ENCODE peak calls at places on chromosomes 16 and 17, in eight cellular contexts. A, S, I, Y, P, U, J and T are unnamed samples. For H3K9me3, the result is how much of the 10 kb centered on the place peaks cover.

GRCh38 chr17:81960130-81960958 is 643 bp downstream of the NOTUM start:
- DNase-seq in U (peak), A (no peak), I (peak), Y (no peak), S (no peak), J (no peak), P (no peak), T (peak)

GRCh38 chr16:49663081-49664057 is 192.5 kb downstream of the ZNF423 start:
- DNase-seq in I (no peak), P (no peak), Y (no peak), A (no peak), J (peak), S (peak), U (no peak), T (no peak)

GRCh38 chr16:14399397-14400284 is 230.4 kb downstream of the PARN start:
- DNase-seq in P (no peak), J (peak), I (no peak), S (no peak), Y (no peak), A (peak), U (no peak), T (no peak)

GRCh38 chr17:74442670-74443515 is 11.0 kb downstream of the GPRC5C start:
- DNase-seq in J (peak), S (peak), I (peak), A (peak), P (peak), Y (no peak), U (no peak), T (no peak)

GRCh38 chr17:51161541-51161940 is 4.7 kb upstream of the NME2 start:
- DNase-seq in I (no peak), U (no peak), J (no peak), Y (no peak), A (no peak), P (no peak), S (no peak), T (no peak)

GRCh38 chr16:31868164-31868563 is 5.4 kb upstream of the ZNF267 start:
- DNase-seq in Y (no peak), I (no peak), S (no peak), A (no peak), P (no peak), J (no peak), U (no peak), T (no peak)

GRCh38 chr16:10485698-10486382 is 94.6 kb downstream of the EMP2 start:
- DNase-seq in J (no peak), U (no peak), P (no peak), Y (no peak), I (no peak), S (no peak), A (no peak), T (no peak)

GRCh38 chr17:66571745-66572144 is 263.2 kb upstream of the CACNG5 start:
- DNase-seq in P (no peak), S (no peak), U (no peak), Y (no peak), A (no peak), I (no peak), J (no peak), T (no peak)

GRCh38 chr17:80364091-80364691 is 50.8 kb upstream of the ENDOV start:
- DNase-seq in S (no peak), U (no peak), I (peak), Y (no peak), J (no peak), A (peak), P (no peak), T (peak)

GRCh38 chr16:14335297-14335696 is 264.2 kb downstream of the MRTFB start:
- DNase-seq in A (no peak), U (peak), Y (no peak), I (no peak), S (no peak), J (no peak), P (no peak), T (no peak)

GRCh38 chr16:68406458-68407041 is 41.8 kb downstream of the SMPD3 start:
- DNase-seq in U (no peak), A (no peak), Y (no peak), S (no peak), P (no peak), I (no peak), J (no peak), T (no peak)

GRCh38 chr17:64500923-64501765 is 4.3 kb upstream of the POLG2 start:
- DNase-seq in I (no peak), Y (no peak), P (no peak), J (no peak), A (no peak), S (no peak), U (no peak), T (no peak)

GRCh38 chr16:75304521-75305363 is 53.3 kb upstream of the BCAR1 start:
- DNase-seq in P (peak), S (peak), A (peak), J (no peak), Y (no peak), U (peak), I (peak), T (no peak)

GRCh38 chr17:4485676-4486646 is 12.7 kb upstream of the SPNS2 start:
- DNase-seq in S (no peak), P (no peak), I (no peak), A (peak), U (no peak), Y (peak), J (no peak), T (no peak)

GRCh38 chr17:40303009-40303657 is 5.8 kb upstream of the RARA start:
- DNase-seq in I (no peak), P (peak), A (no peak), J (peak), Y (peak), S (peak), U (peak), T (peak)

GRCh38 chr17:51472670-51473069 is 212.3 kb downstream of the UTP18 start:
- DNase-seq in J (no peak), I (no peak), S (no peak), A (no peak), P (no peak), Y (no peak), U (no peak), T (no peak)

GRCh38 chr16:29192329-29193247 is 207.7 kb downstream of the LAT start:
- DNase-seq in P (no peak), Y (no peak), I (peak), U (peak), A (peak), S (peak), J (no peak), T (peak)

GRCh38 chr17:69335018-69335417 is 8.1 kb upstream of the ABCA5 start:
- DNase-seq in A (no peak), P (no peak), J (no peak), I (no peak), Y (no peak), S (no peak), U (peak), T (no peak)

GRCh38 chr16:84303023-84303422 is 8.3 kb downstream of the WFDC1 start:
- DNase-seq in U (no peak), A (no peak), I (no peak), Y (no peak), S (peak), J (no peak), P (no peak), T (no peak)

GRCh38 chr17:35898283-35899070 is 18.3 kb upstream of the CCL5 start:
- DNase-seq in U (no peak), J (no peak), P (peak), S (no peak), I (no peak), A (no peak), Y (peak), T (no peak)

GRCh38 chr17:82242977-82243647 is 14.3 kb downstream of the SLC16A3 start:
- DNase-seq in A (peak), P (peak), U (no peak), S (peak), Y (no peak), J (peak), I (peak), T (no peak)

GRCh38 chr17:59668816-59669215 is 38.4 kb downstream of the PTRH2 start:
- DNase-seq in P (no peak), S (no peak), A (no peak), Y (no peak), U (no peak), J (no peak), I (no peak), T (no peak)

GRCh38 chr17:68794636-68795503 is 160.3 kb downstream of the ABCA8 start:
- DNase-seq in J (peak), A (no peak), P (no peak), Y (no peak), U (no peak), S (no peak), I (no peak), T (no peak)

GRCh38 chr16:84810518-84811273 is 9.1 kb upstream of the CRISPLD2 start:
- DNase-seq in I (no peak), U (no peak), P (no peak), Y (no peak), J (peak), A (no peak), S (peak), T (no peak)

GRCh38 chr17:44920565-44920940 is 5.3 kb upstream of the GFAP start:
- DNase-seq in P (no peak), A (peak), I (no peak), U (no peak), S (no peak), Y (no peak), J (no peak), T (no peak)

GRCh38 chr17:1967092-1967662 is 58.0 kb downstream of the RTN4RL1 start:
- DNase-seq in S (no peak), I (no peak), A (no peak), Y (peak), J (no peak), U (no peak), P (peak), T (peak)

GRCh38 chr17:14784997-14785696 is 480.0 kb downstream of the PMP22 start:
- DNase-seq in J (no peak), I (no peak), U (no peak), Y (peak), P (no peak), A (no peak), S (no peak), T (peak)

GRCh38 chr17:81010935-81011334 is 19.3 kb downstream of the CHMP6 start:
- DNase-seq in A (no peak), S (no peak), U (no peak), Y (no peak), P (no peak), I (no peak), J (no peak), T (no peak)

GRCh38 chr17:6446516-6447100 is 2.4 kb downstream of the PIMREG start:
- DNase-seq in A (no peak), J (no peak), I (no peak), Y (no peak), U (no peak), S (no peak), P (no peak), T (no peak)

GRCh38 chr16:58638148-58639036 is 8.8 kb upstream of the CNOT1 start:
- DNase-seq in S (peak), U (peak), A (peak), I (no peak), Y (no peak), J (peak), P (peak), T (peak)

GRCh38 chr16:47018223-47018891 is 44.9 kb upstream of the DNAJA2 start:
- DNase-seq in Y (peak), J (no peak), A (no peak), U (peak), I (no peak), P (peak), S (no peak), T (peak)

GRCh38 chr17:13770702-13771101 is 169.0 kb upstream of the HS3ST3A1 start:
- DNase-seq in P (no peak), I (no peak), Y (no peak), J (no peak), S (no peak), A (no peak), U (no peak), T (no peak)

GRCh38 chr16:49775581-49775980 is 80.3 kb downstream of the ZNF423 start:
- DNase-seq in S (no peak), A (no peak), J (no peak), P (no peak), Y (no peak), U (no peak), I (no peak), T (no peak)

GRCh38 chr17:67322039-67322787 is 44.2 kb downstream of the PSMD12 start:
- DNase-seq in A (no peak), J (no peak), P (no peak), U (no peak), Y (no peak), S (no peak), I (no peak), T (peak)

GRCh38 chr17:19412510-19412909 is 1.5 kb downstream of the RNF112 start:
- DNase-seq in J (no peak), Y (no peak), P (no peak), I (no peak), A (no peak), S (no peak), U (no peak), T (no peak)

DNA sequence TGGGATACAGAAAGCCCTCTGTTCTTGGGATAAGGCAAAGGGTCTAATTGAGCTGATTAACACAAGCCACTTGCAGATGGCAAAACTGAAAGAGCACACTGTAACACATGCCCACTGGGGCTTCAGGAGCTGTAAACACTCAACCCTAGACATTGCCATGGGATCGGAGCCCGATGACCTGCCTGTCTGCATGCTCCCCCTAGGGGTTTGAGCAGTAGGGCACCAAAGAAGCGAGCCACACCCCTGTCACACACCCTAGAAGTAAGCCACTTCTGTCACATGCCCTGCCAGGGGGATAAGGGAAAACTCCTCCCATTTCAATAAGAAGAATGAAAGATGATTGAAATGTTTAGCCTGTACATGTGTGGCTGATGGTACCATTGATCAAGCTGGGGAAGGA is 81.3 kb upstream of the IRX6 start:
- DNase-seq in A (no peak), I (no peak), U (no peak), Y (no peak), J (no peak), P (no peak), S (no peak), T (peak)
- TF ChIP-seq CTCF in A (no peak), I (no peak), U (no peak), Y (no peak), J (no peak), P (no peak), S (no peak), T (peak)

GRCh38 chr16:915546-915945 is 55.2 kb downstream of the LMF1 start:
- DNase-seq in I (no peak), S (no peak), J (no peak), A (no peak), Y (no peak), P (no peak), U (no peak), T (no peak)
- H3K9me3 ChIP-seq in I (under half), S (under half), J (under half), A (under half), Y (under half), P (under half), U (under half), T (under half)

DNA sequence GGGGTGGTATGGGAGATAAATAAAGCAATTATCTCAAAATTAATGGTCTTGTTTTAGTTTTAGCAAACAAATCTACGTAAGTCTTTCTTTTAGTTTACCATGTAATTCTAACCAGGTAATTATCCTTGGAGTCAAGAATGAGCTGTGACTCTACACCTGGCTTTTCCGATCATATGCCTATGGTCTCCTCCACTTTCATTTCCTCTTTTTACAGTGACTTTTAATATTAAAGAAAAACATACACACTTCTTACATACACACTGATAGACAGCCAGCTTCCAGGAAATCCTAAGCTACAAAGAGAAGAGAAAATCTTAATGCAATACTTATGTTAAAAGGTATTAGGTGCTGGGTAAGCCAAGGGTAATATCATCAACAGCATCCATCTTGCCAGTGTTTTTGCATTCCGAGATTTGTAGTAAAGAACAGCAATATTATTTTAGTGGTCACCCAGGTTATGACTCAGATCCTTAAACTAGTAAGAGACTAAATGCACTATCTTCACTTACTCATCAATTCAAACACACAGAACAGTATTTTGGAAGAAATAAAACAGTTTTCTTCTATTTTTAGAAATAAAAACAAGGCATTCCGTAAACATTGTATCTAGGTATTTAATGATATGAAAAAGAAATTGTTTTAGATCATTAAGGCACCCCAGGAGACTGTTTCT is 4.4 kb upstream of the IRX5 start:
- DNase-seq in U (no peak), J (no peak), P (no peak), Y (no peak), I (no peak), A (no peak), S (no peak), T (no peak)
- H3K4me3 ChIP-seq in U (no peak), J (no peak), P (no peak), Y (no peak), I (no peak), A (peak), S (no peak), T (no peak)

DNA sequence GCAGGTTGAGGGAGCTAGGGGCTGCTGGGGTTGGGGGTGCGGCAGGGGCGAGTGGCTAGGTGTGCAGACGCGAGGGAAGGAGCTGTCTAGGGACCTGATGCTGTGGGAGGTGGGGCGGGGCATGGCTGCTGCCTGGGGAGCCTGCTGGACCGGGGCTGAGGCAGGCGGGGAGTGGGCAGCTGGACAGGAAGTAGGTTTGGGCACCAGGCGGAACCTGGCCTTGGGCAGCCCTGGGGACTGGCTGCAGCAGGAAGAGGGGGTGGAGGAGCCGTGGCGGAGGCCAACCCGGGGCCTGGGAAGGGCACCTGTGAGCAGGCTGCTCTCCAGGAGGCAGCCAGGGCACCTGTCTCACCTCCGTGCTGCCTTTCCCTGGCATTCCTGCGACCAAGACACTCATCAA is 5.9 kb upstream of the DNASE1L2 start:
- DNase-seq in J (no peak), A (peak), I (no peak), S (no peak), P (no peak), Y (no peak), U (no peak), T (no peak)
- TF ChIP-seq CTCF in J (no peak), A (no peak), I (no peak), S (no peak), P (no peak), Y (no peak), U (no peak), T (no peak)

DNA sequence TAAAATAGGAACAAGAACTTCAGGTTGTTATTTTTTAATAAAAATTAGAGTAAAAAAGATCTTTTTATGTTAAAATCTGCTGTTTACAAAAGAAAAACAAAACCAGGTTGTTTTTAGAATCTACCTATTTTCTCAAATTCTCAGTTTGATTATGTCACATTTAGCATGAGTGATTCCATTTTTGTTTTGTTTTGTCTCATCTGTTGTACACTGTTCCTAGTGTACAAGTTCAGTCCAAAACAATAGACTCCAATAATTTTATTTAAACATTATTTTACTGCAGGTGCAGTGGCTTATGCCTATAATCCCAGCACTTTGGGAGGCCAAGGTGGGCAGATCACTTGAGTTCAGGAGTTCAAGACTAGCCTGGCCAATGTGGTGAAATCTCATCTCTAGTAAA is 2142.7 kb downstream of the TP53TG3F start:
- DNase-seq in A (no peak), Y (no peak), J (no peak), U (no peak), P (no peak), S (no peak), I (no peak), T (no peak)
- H3K9me3 ChIP-seq in A (under half), Y (under half), J (under half), U (under half), P (under half), S (under half), I (under half), T (under half)

DNA sequence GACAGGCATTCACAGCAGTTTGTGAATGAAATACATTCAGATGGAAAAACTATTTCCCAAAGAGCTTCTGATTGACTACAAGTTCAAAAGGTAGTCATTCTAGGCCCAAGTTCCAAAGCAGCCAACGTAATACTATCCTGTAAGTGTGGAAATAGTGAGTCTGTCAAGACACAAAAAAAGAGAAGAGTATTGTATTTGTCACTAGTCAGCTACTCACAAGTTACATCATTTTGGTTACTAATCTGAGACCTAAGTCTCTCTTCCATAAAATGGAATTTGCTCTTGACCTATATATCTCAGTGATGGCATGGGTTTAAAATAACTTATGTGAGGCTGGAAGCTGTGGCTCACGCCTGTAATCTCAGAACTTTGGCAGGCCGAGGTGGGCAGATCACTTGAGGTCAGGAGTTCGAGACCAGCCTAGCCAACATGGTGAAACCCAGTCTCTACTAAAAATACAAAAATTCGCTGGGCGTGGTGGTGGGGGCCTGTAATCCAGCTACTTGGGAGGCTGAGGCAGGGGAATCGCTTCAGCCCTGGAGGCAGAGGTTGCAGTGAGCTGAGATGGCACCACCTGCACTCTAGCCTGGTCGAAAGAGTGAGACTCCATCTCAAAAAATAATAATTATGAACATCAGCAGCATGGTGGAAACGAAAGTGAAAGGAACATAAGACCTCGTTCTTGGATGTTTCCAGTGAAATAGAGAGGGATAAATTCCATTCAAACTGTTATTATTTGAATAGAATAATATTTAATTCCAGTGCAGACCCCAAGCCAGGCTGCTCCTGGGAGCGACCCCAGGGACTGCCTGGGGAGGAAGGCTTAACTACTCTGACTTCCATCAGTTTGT is 2.9 kb downstream of the CMC2 start:
- DNase-seq in A (no peak), Y (no peak), J (no peak), P (no peak), I (no peak), S (no peak), U (no peak), T (no peak)
- H3K4me3 ChIP-seq in A (peak), Y (peak), J (no peak), P (peak), I (no peak), S (no peak), U (peak), T (no peak)

DNA sequence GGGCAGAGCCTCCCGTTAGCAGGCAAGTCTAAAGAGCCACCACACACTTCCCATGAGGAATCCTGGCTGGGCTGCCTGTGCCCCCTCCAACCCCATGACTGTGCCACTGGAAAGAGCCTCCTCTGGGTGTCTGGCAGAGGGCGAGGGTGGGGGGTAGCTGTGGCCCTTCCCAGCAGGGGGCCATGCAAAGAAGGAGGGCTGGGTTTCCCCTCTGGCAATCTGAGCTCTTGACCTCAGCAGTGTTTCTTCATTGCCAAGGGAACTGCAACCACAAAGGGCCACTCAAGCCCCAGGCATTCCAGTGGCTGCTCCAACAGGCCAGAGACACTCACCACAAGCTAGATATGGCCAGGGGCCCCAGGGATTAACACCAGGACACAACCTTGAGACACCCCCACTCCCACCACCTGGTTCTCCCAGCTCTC is 1.7 kb upstream of the RRAD start:
- DNase-seq in Y (no peak), P (no peak), J (no peak), U (no peak), S (no peak), I (no peak), A (no peak), T (no peak)
- TF ChIP-seq CTCF in Y (no peak), P (no peak), J (no peak), U (no peak), S (no peak), I (no peak), A (no peak), T (no peak)